ENCODE peak calls at places on chromosomes 4 and X, in four cellular contexts. One of them, this sample, is unnamed.

GRCh38 chrX:3811331-3812311 is 98.2 kb upstream of the PRKX start:
- DNase-seq in bronchial epithelial cell: peak; percentile 21
- DNase-seq in AG10803: peak; percentile 50
- DNase-seq in fibroblast of pulmonary artery: peak; percentile 62
- DNase-seq in this sample: peak; percentile 58

GRCh38 chr4:82217986-82218715 is 155.6 kb downstream of the HNRNPD start:
- DNase-seq in fibroblast of pulmonary artery: peak; percentile 1
- DNase-seq in bronchial epithelial cell: peak; percentile 22
- DNase-seq in AG10803: no peak
- DNase-seq in this sample: no peak

GRCh38 chr4:107603430-107603829 is 116.6 kb downstream of the PAPSS1 start:
- DNase-seq in AG10803: peak; percentile 47
- DNase-seq in fibroblast of pulmonary artery: peak; percentile 20
- DNase-seq in bronchial epithelial cell: no peak
- DNase-seq in this sample: no peak

GRCh38 chr4:105399535-105400161 is 74.2 kb downstream of the PPA2 start:
- DNase-seq in AG10803: peak; percentile 85
- DNase-seq in bronchial epithelial cell: peak; percentile 89
- DNase-seq in fibroblast of pulmonary artery: peak; percentile 85
- DNase-seq in this sample: peak; percentile 85

GRCh38 chr4:156694413-156694812 is 277.2 kb downstream of the PDGFC start:
- DNase-seq in fibroblast of pulmonary artery: no peak
- DNase-seq in bronchial epithelial cell: no peak
- DNase-seq in AG10803: no peak
- DNase-seq in this sample: no peak

GRCh38 chr4:188960411-188961093 is 821.3 kb downstream of the TRIML1 start:
- DNase-seq in AG10803: no peak
- DNase-seq in bronchial epithelial cell: no peak
- DNase-seq in fibroblast of pulmonary artery: peak; percentile 6
- DNase-seq in this sample: peak; percentile 49

GRCh38 chrX:12820737-12821136 is 29.5 kb downstream of the PRPS2 start:
- DNase-seq in AG10803: no peak
- DNase-seq in fibroblast of pulmonary artery: no peak
- DNase-seq in bronchial epithelial cell: no peak
- DNase-seq in this sample: no peak

GRCh38 chr4:113325876-113326615 is 276.6 kb downstream of the ANK2 start:
- DNase-seq in fibroblast of pulmonary artery: no peak
- DNase-seq in bronchial epithelial cell: peak; percentile 61
- DNase-seq in AG10803: no peak
- DNase-seq in this sample: peak; percentile 45

GRCh38 chr4:134501973-134502372 is 300.4 kb upstream of the PABPC4L start:
- DNase-seq in AG10803: no peak
- DNase-seq in bronchial epithelial cell: no peak
- DNase-seq in fibroblast of pulmonary artery: no peak
- DNase-seq in this sample: no peak

GRCh38 chr4:58247792-58248191 is 1137.6 kb upstream of the IGFBP7 start:
- DNase-seq in fibroblast of pulmonary artery: peak; percentile 10
- DNase-seq in bronchial epithelial cell: no peak
- DNase-seq in AG10803: no peak
- DNase-seq in this sample: no peak

GRCh38 chr4:127997534-127998388 is 32.6 kb downstream of the ABHD18 start:
- DNase-seq in bronchial epithelial cell: peak; percentile 60
- DNase-seq in AG10803: peak; percentile 43
- DNase-seq in fibroblast of pulmonary artery: peak; percentile 64
- DNase-seq in this sample: peak; percentile 57

GRCh38 chr4:110472583-110473329 is 3.2 kb upstream of the ENPEP start:
- DNase-seq in bronchial epithelial cell: no peak
- DNase-seq in AG10803: no peak
- DNase-seq in fibroblast of pulmonary artery: no peak
- DNase-seq in this sample: no peak

GRCh38 chr4:48483777-48484493 is 792 bp downstream of the SLC10A4 start:
- DNase-seq in bronchial epithelial cell: no peak
- DNase-seq in fibroblast of pulmonary artery: no peak
- DNase-seq in AG10803: no peak
- DNase-seq in this sample: no peak

GRCh38 chr4:70666369-70666768 is at the start of gene JCHAIN:
- DNase-seq in bronchial epithelial cell: no peak
- DNase-seq in AG10803: peak; percentile 29
- DNase-seq in fibroblast of pulmonary artery: peak; percentile 22
- DNase-seq in this sample: no peak

GRCh38 chrX:49059209-49060191 is 701 bp downstream of the CCDC120 start:
- DNase-seq in fibroblast of pulmonary artery: no peak
- DNase-seq in AG10803: no peak
- DNase-seq in bronchial epithelial cell: no peak
- DNase-seq in this sample: no peak

GRCh38 chr4:15754323-15754722 is 23.8 kb upstream of the CD38 start:
- DNase-seq in AG10803: no peak
- DNase-seq in fibroblast of pulmonary artery: peak; percentile 48
- DNase-seq in bronchial epithelial cell: peak; percentile 26
- DNase-seq in this sample: no peak

GRCh38 chr4:15657366-15657765 is 2.2 kb upstream of the FBXL5 start:
- DNase-seq in fibroblast of pulmonary artery: no peak
- DNase-seq in bronchial epithelial cell: no peak
- DNase-seq in AG10803: peak; percentile 37
- DNase-seq in this sample: no peak

GRCh38 chr4:124867551-124867950 is 155.0 kb upstream of the ANKRD50 start:
- DNase-seq in fibroblast of pulmonary artery: peak; percentile 40
- DNase-seq in bronchial epithelial cell: peak; percentile 79
- DNase-seq in AG10803: no peak
- DNase-seq in this sample: no peak

GRCh38 chr4:18033111-18034085 is 11.8 kb upstream of the LCORL start:
- DNase-seq in fibroblast of pulmonary artery: peak; percentile 34
- DNase-seq in AG10803: peak; percentile 21
- DNase-seq in bronchial epithelial cell: peak; percentile 35
- DNase-seq in this sample: peak; percentile 86

GRCh38 chr4:71186566-71187398 is 152.0 kb upstream of the SLC4A4 start:
- DNase-seq in bronchial epithelial cell: no peak
- DNase-seq in fibroblast of pulmonary artery: no peak
- DNase-seq in AG10803: peak; percentile 69
- DNase-seq in this sample: no peak

GRCh38 chr4:82500106-82500738 is 61.6 kb downstream of the TMEM150C start:
- DNase-seq in fibroblast of pulmonary artery: peak; percentile 25
- DNase-seq in bronchial epithelial cell: peak; percentile 52
- DNase-seq in AG10803: peak; percentile 63
- DNase-seq in this sample: peak; percentile 37

GRCh38 chr4:55444822-55445221 is 49.1 kb downstream of the TMEM165 start:
- DNase-seq in bronchial epithelial cell: peak; percentile 26
- DNase-seq in fibroblast of pulmonary artery: peak; percentile 53
- DNase-seq in AG10803: peak; percentile 59
- DNase-seq in this sample: peak; percentile 61

GRCh38 chr4:104205116-104205515 is 289.6 kb downstream of the CXXC4 start:
- DNase-seq in AG10803: no peak
- DNase-seq in fibroblast of pulmonary artery: no peak
- DNase-seq in bronchial epithelial cell: peak; percentile 64
- DNase-seq in this sample: no peak

GRCh38 chrX:24513416-24513815 is 48.3 kb downstream of the PDK3 start:
- DNase-seq in bronchial epithelial cell: peak; percentile 21
- DNase-seq in fibroblast of pulmonary artery: no peak
- DNase-seq in AG10803: no peak
- DNase-seq in this sample: no peak

GRCh38 chr4:125346616-125347015 is 31.9 kb downstream of the FAT4 start:
- DNase-seq in AG10803: no peak
- DNase-seq in bronchial epithelial cell: no peak
- DNase-seq in fibroblast of pulmonary artery: no peak
- DNase-seq in this sample: no peak

GRCh38 chr4:95386410-95386809 is 162.4 kb downstream of the UNC5C start:
- DNase-seq in AG10803: no peak
- DNase-seq in fibroblast of pulmonary artery: no peak
- DNase-seq in bronchial epithelial cell: no peak
- DNase-seq in this sample: no peak

GRCh38 chr4:3207531-3208037 is 41.4 kb upstream of the MSANTD1 start:
- DNase-seq in fibroblast of pulmonary artery: peak; percentile 59
- DNase-seq in bronchial epithelial cell: no peak
- DNase-seq in AG10803: peak; percentile 77
- DNase-seq in this sample: peak; percentile 69

GRCh38 chrX:1593286-1594271 is 2.2 kb downstream of the AKAP17A start:
- DNase-seq in AG10803: no peak
- DNase-seq in bronchial epithelial cell: no peak
- DNase-seq in fibroblast of pulmonary artery: no peak
- DNase-seq in this sample: no peak

GRCh38 chr4:167025651-167026050 is 208.6 kb downstream of the SPOCK3 start:
- DNase-seq in fibroblast of pulmonary artery: no peak
- DNase-seq in bronchial epithelial cell: peak; percentile 97
- DNase-seq in AG10803: no peak
- DNase-seq in this sample: no peak

GRCh38 chr4:26325191-26325590 is 4.4 kb downstream of the RBPJ start:
- DNase-seq in bronchial epithelial cell: peak; percentile 63
- DNase-seq in fibroblast of pulmonary artery: peak; percentile 60
- DNase-seq in AG10803: peak; percentile 59
- DNase-seq in this sample: peak; percentile 69

GRCh38 chr4:26321326-26322276 is 787 bp downstream of the RBPJ start:
- DNase-seq in fibroblast of pulmonary artery: peak; percentile 32
- DNase-seq in bronchial epithelial cell: peak; percentile 17
- DNase-seq in AG10803: peak; percentile 27
- DNase-seq in this sample: no peak

GRCh38 chr4:26326791-26327190 is 6.0 kb downstream of the RBPJ start:
- DNase-seq in fibroblast of pulmonary artery: peak; percentile 74
- DNase-seq in AG10803: peak; percentile 96
- DNase-seq in bronchial epithelial cell: peak; percentile 49
- DNase-seq in this sample: peak; percentile 92

GRCh38 chr4:26322349-26322748 is 1.5 kb downstream of the RBPJ start:
- DNase-seq in bronchial epithelial cell: no peak
- DNase-seq in AG10803: no peak
- DNase-seq in fibroblast of pulmonary artery: no peak
- DNase-seq in this sample: no peak

DNA sequence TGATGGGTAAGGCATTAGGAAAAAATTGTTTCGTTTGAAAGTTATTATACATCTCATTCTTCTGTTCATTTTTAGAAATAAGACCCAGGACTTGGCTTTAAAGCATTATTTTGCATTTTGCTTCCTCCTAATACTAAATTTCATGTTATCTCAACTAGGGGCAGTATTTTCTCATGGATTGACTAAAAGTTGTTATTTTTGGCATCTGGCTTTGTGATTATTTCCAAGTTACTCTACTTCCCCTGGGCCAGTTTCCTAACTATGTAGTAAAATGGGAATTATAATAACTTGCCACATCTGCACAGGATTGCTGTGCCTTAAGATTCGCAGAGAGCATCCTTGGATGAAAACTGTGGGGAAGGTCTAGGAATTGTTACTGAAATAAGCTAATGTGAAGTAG is 3.0 kb downstream of the RBPJ start:
- DNase-seq in AG10803: peak; percentile 48
- DNase-seq in bronchial epithelial cell: no peak
- DNase-seq in fibroblast of pulmonary artery: peak; percentile 74
- DNase-seq in this sample: peak; percentile 76
- TF ChIP-seq CTCF in AG10803: no peak
- TF ChIP-seq CTCF in bronchial epithelial cell: no peak
- TF ChIP-seq CTCF in fibroblast of pulmonary artery: peak; percentile 29
- TF ChIP-seq CTCF in this sample: peak; percentile 38

GRCh38 chr4:140344621-140345020 is 28.8 kb upstream of the SCOC start:
- DNase-seq in bronchial epithelial cell: no peak
- DNase-seq in AG10803: no peak
- DNase-seq in fibroblast of pulmonary artery: no peak
- DNase-seq in this sample: no peak

GRCh38 chr4:140346136-140346535 is 27.3 kb upstream of the SCOC start:
- DNase-seq in AG10803: no peak
- DNase-seq in bronchial epithelial cell: no peak
- DNase-seq in fibroblast of pulmonary artery: no peak
- DNase-seq in this sample: no peak

GRCh38 chr4:140344111-140344510 is 29.3 kb upstream of the SCOC start:
- DNase-seq in fibroblast of pulmonary artery: peak; percentile 46
- DNase-seq in AG10803: peak; percentile 77
- DNase-seq in bronchial epithelial cell: no peak
- DNase-seq in this sample: peak; percentile 39

GRCh38 chr4:140342620-140343019 is 30.8 kb upstream of the SCOC start:
- DNase-seq in AG10803: no peak
- DNase-seq in fibroblast of pulmonary artery: no peak
- DNase-seq in bronchial epithelial cell: no peak
- DNase-seq in this sample: no peak

DNA sequence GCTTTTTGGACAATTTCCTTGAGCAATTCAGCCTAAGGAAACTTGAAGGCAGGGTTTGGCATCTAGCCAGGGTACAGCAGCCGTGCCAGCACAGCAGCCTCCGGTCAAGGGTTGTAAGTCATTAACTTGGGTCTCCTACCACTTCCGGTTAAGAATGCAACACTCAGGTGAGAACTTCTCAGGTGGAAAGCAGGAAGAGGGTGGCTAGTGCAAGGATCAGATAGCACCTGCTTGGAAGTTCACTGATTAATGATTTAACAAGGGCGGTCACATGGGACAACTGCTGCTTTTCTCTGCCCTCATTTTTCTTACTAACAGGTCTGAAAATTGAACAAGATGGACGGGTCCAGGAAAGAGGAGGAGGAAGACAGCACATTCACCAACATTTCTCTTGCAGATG is 30.1 kb upstream of the SCOC start:
- DNase-seq in fibroblast of pulmonary artery: peak; percentile 45
- DNase-seq in AG10803: no peak
- DNase-seq in bronchial epithelial cell: peak; percentile 61
- DNase-seq in this sample: no peak
- H3K4me3 ChIP-seq in fibroblast of pulmonary artery: no peak overlapping the region
- H3K4me3 ChIP-seq in AG10803: no peak overlapping the region
- H3K4me3 ChIP-seq in bronchial epithelial cell: no peak overlapping the region
- H3K4me3 ChIP-seq in this sample: no peak overlapping the region

DNA sequence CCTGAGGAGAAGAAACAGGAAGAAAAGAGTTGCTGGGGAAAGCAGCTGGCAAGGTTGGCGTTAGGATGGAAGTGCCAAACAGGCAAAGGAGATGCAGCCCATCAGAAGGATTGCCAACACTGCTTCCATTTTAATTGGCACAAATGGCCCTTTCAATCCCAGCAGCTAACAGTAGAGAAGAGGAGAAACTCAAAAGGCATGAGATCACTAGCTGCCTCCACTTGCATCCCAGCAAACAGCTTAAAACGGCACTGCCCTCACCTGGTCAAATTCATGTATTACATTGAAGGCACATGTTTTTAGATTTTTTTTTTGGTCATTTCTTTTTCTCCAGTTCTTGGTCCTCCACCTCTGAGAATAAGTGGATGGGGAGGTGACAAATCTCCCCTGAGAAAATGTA is 14.9 kb upstream of the LOC101059915 start:
- DNase-seq in bronchial epithelial cell: peak; percentile 46
- DNase-seq in AG10803: peak; percentile 54
- DNase-seq in fibroblast of pulmonary artery: peak; percentile 68
- DNase-seq in this sample: peak; percentile 65
- TF ChIP-seq CTCF in bronchial epithelial cell: peak; percentile 52
- TF ChIP-seq CTCF in AG10803: peak; percentile 64
- TF ChIP-seq CTCF in fibroblast of pulmonary artery: peak; percentile 57
- TF ChIP-seq CTCF in this sample: peak; percentile 65

GRCh38 chr4:169293343-169294176 is 22.8 kb upstream of the SH3RF1 start:
- DNase-seq in fibroblast of pulmonary artery: no peak
- DNase-seq in bronchial epithelial cell: no peak
- DNase-seq in AG10803: no peak
- DNase-seq in this sample: no peak
- H3K4me3 ChIP-seq in fibroblast of pulmonary artery: no peak overlapping the region
- H3K4me3 ChIP-seq in bronchial epithelial cell: no peak overlapping the region
- H3K4me3 ChIP-seq in AG10803: no peak overlapping the region
- H3K4me3 ChIP-seq in this sample: no peak overlapping the region

GRCh38 chrX:146224442-146224841 is 406.8 kb downstream of the SLITRK2 start:
- DNase-seq in fibroblast of pulmonary artery: no peak
- DNase-seq in AG10803: no peak
- DNase-seq in bronchial epithelial cell: no peak
- DNase-seq in this sample: no peak
- TF ChIP-seq CTCF in fibroblast of pulmonary artery: no peak
- TF ChIP-seq CTCF in AG10803: no peak
- TF ChIP-seq CTCF in bronchial epithelial cell: no peak
- TF ChIP-seq CTCF in this sample: no peak

This sample was measured in fibroblast of mammary gland.